ENCODE peak calls at places on chromosomes 6 and 20, in six cellular contexts. Z is mucosa of gallbladder; J is hypothalamus; Q is stimulated activated CD4-positive, alpha-beta T cell treated with anti-CD3 and anti-CD28 coated beads, Interleukin-1b, Interleukin-23, amount 100 ng/mL, for 24 hours; T is Right ventricle myocardium inferior; U is NCI-H2171 treated with DMSO at 0.1 percent for 48 hours. V is an unnamed sample.

GRCh38 chr6:120478650-120479049 is 855.6 kb downstream of the TBC1D32 start:
- DNase-seq in U (no peak), Z (no peak), Q (no peak), T (no peak), J (no peak), V (no peak)

GRCh38 chr20:3998998-3999397 is 16.4 kb downstream of the RNF24 start:
- DNase-seq in U (no peak), J (no peak), Z (no peak), T (no peak), Q (no peak), V (no peak)

GRCh38 chr6:144702781-144703180 is 417.6 kb downstream of the UTRN start:
- DNase-seq in T (no peak), Q (no peak), Z (no peak), J (no peak), U (no peak), V (no peak)

GRCh38 chr6:45423901-45424627 is 46.3 kb upstream of the SUPT3H start:
- DNase-seq in Q (no peak), U (no peak), J (no peak), T (peak; percentile 79), Z (no peak), V (peak; percentile 47)

GRCh38 chr6:157990321-157991066 is 8.8 kb downstream of the SYNJ2 start:
- DNase-seq in Q (no peak), Z (no peak), T (no peak), U (peak; percentile 74), J (no peak), V (no peak)

GRCh38 chr20:48626938-48627736 is 200.7 kb downstream of the PREX1 start:
- DNase-seq in J (no peak), Z (no peak), T (peak; percentile 53), Q (no peak), U (no peak), V (no peak)

GRCh38 chr20:33785503-33785902 is 25.6 kb upstream of the CHMP4B start:
- DNase-seq in U (no peak), J (no peak), Z (no peak), T (no peak), Q (no peak), V (no peak)

GRCh38 chr6:158703840-158704822 is 54.3 kb downstream of the SYTL3 start:
- DNase-seq in Z (peak; percentile 79), Q (peak; percentile 77), T (peak; percentile 91), U (peak; percentile 87), J (peak; percentile 41), V (peak; percentile 52)

GRCh38 chr6:113854531-113855499 is 2.3 kb upstream of the MARCKS start:
- DNase-seq in J (peak; percentile 66), Q (no peak), Z (peak; percentile 74), U (peak; percentile 99), T (peak; percentile 89), V (peak; percentile 75)

GRCh38 chr6:162442675-162443074 is 284.9 kb downstream of the PRKN start:
- DNase-seq in U (no peak), T (no peak), Q (no peak), J (peak; percentile 5), Z (no peak), V (no peak)

GRCh38 chr20:32453467-32454163 is 95.5 kb downstream of the ASXL1 start:
- DNase-seq in Z (no peak), T (no peak), Q (no peak), J (no peak), U (no peak), V (no peak)

GRCh38 chr6:55449219-55449618 is 122.0 kb downstream of the GFRAL start:
- DNase-seq in U (no peak), Q (no peak), Z (no peak), J (no peak), T (no peak), V (no peak)

GRCh38 chr6:83770910-83771309 is 62.0 kb upstream of the SNAP91 start:
- DNase-seq in Z (no peak), U (no peak), Q (no peak), T (no peak), J (no peak), V (no peak)

GRCh38 chr6:128478230-128479047 is 42.0 kb downstream of the PTPRK start:
- DNase-seq in T (no peak), J (no peak), Q (no peak), Z (no peak), U (peak; percentile 55), V (no peak)

GRCh38 chr6:6148192-6148815 is 141.6 kb upstream of the NRN1 start:
- DNase-seq in U (no peak), T (no peak), J (no peak), Z (no peak), Q (no peak), V (no peak)

GRCh38 chr20:22214296-22214695 is 370.1 kb downstream of the FOXA2 start:
- DNase-seq in U (no peak), Q (no peak), J (no peak), Z (no peak), T (no peak), V (no peak)